ENCODE peak calls at places on chromosomes 6 and 20, in ten cellular contexts. Y is NCI-H2171 treated with DMSO at 0.1 percent for 48 hours; Z is MV-4-11; M is C1 segment of cervical spinal cord; P is NCI-H2081; C is fibroblast of mammary gland; K is OCI-M1; U is B cell; X is fibroblast of the aortic adventitia; R is naive thymus-derived CD4-positive, alpha-beta T cell. O is an unnamed sample.

GRCh38 chr20:16580127-16580526 is 6.9 kb upstream of the KIF16B start:
- DNase-seq in Y (peak), Z (peak), M (no peak), P (no peak), C (peak), K (no peak), U (no peak), X (peak), R (no peak), O (peak)

GRCh38 chr20:46558511-46558959 is 8.1 kb upstream of the OCSTAMP start:
- DNase-seq in Y (peak), Z (peak), M (no peak), P (no peak), C (peak), K (no peak), U (no peak), X (peak), R (no peak), O (no peak)

GRCh38 chr6:161543910-161544309 is 270.0 kb upstream of the AGPAT4 start:
- DNase-seq in Y (no peak), Z (no peak), M (no peak), P (no peak), C (no peak), K (no peak), U (no peak), X (no peak), R (no peak), O (no peak)

GRCh38 chr6:42088101-42088591 is 37.8 kb downstream of the TAF8 start:
- DNase-seq in Y (no peak), Z (no peak), M (no peak), P (no peak), C (peak), K (no peak), U (no peak), X (peak), R (no peak), O (no peak)

GRCh38 chr6:137134483-137134882 is 39.0 kb downstream of the IL22RA2 start:
- DNase-seq in Y (no peak), Z (no peak), M (no peak), P (no peak), C (no peak), K (no peak), U (no peak), X (no peak), R (no peak), O (no peak)

GRCh38 chr6:161128230-161128629 is 136.7 kb downstream of the MAP3K4 start:
- DNase-seq in Y (no peak), Z (no peak), M (no peak), P (no peak), C (no peak), K (no peak), U (no peak), X (no peak), R (no peak), O (no peak)

GRCh38 chr6:109397020-109397419 is 14.8 kb upstream of the CD164 start:
- DNase-seq in Y (no peak), Z (peak), M (no peak), P (no peak), C (peak), K (peak), U (no peak), X (peak), R (no peak), O (no peak)

GRCh38 chr6:87661016-87661415 is 41.0 kb downstream of the AKIRIN2 start:
- DNase-seq in Y (no peak), Z (peak), M (no peak), P (no peak), C (peak), K (no peak), U (no peak), X (peak), R (no peak), O (no peak)

GRCh38 chr6:140253096-140253495 is 878.6 kb upstream of the CITED2 start:
- DNase-seq in Y (no peak), Z (no peak), M (no peak), P (no peak), C (peak), K (no peak), U (no peak), X (peak), R (no peak), O (no peak)

GRCh38 chr20:62991196-62991807 is 15.5 kb downstream of the BHLHE23 start:
- DNase-seq in Y (no peak), Z (no peak), M (no peak), P (no peak), C (no peak), K (no peak), U (no peak), X (no peak), R (no peak), O (no peak)

GRCh38 chr6:159943101-159943632 is 25.7 kb upstream of the IGF2R start:
- DNase-seq in Y (no peak), Z (peak), M (no peak), P (no peak), C (peak), K (no peak), U (no peak), X (peak), R (no peak), O (no peak)

GRCh38 chr6:93369586-93370134 is 49.7 kb downstream of the EPHA7 start:
- DNase-seq in Y (no peak), Z (no peak), M (no peak), P (no peak), C (no peak), K (no peak), U (no peak), X (no peak), R (no peak), O (no peak)

GRCh38 chr6:1643830-1644445 is 34.2 kb downstream of the FOXC1 start:
- DNase-seq in Y (no peak), Z (no peak), M (no peak), P (no peak), C (no peak), K (no peak), U (no peak), X (no peak), R (no peak), O (no peak)

GRCh38 chr6:161829186-161829794 is 555.4 kb upstream of the AGPAT4 start:
- DNase-seq in Y (no peak), Z (no peak), M (no peak), P (no peak), C (no peak), K (no peak), U (no peak), X (no peak), R (no peak), O (no peak)

GRCh38 chr6:33717857-33718552 is 6.5 kb upstream of the UQCC2 start:
- DNase-seq in Y (no peak), Z (no peak), M (no peak), P (no peak), C (no peak), K (no peak), U (no peak), X (peak), R (no peak), O (no peak)

GRCh38 chr20:10521068-10521834 is 86.1 kb downstream of the SLX4IP start:
- DNase-seq in Y (peak), Z (peak), M (no peak), P (no peak), C (peak), K (no peak), U (no peak), X (peak), R (no peak), O (no peak)

GRCh38 chr20:19956976-19957375 is 60.2 kb upstream of the NAA20 start:
- DNase-seq in Y (no peak), Z (no peak), M (no peak), P (no peak), C (no peak), K (no peak), U (no peak), X (no peak), R (no peak), O (no peak)

GRCh38 chr20:51022803-51023616 is at the start of gene KCNG1:
- DNase-seq in Y (peak), Z (peak), M (no peak), P (peak), C (peak), K (no peak), U (peak), X (peak), R (no peak), O (peak)

GRCh38 chr6:165308926-165309731 is at the start of gene C6orf118:
- DNase-seq in Y (peak), Z (peak), M (no peak), P (peak), C (peak), K (no peak), U (no peak), X (peak), R (no peak), O (peak)

GRCh38 chr6:123994168-123994567 is 190.5 kb downstream of the NKAIN2 start:
- DNase-seq in Y (peak), Z (no peak), M (no peak), P (no peak), C (no peak), K (no peak), U (no peak), X (no peak), R (no peak), O (no peak)

GRCh38 chr6:38279423-38279822 is 360.3 kb downstream of the BTBD9 start:
- DNase-seq in Y (no peak), Z (no peak), M (no peak), P (no peak), C (no peak), K (no peak), U (no peak), X (no peak), R (no peak), O (no peak)

GRCh38 chr20:1388706-1389483 is 4.0 kb downstream of the FKBP1A start:
- DNase-seq in Y (peak), Z (peak), M (no peak), P (no peak), C (no peak), K (no peak), U (peak), X (no peak), R (peak), O (no peak)

GRCh38 chr20:19129976-19130612 is 82.3 kb upstream of the SLC24A3 start:
- DNase-seq in Y (peak), Z (no peak), M (no peak), P (no peak), C (no peak), K (no peak), U (no peak), X (no peak), R (no peak), O (no peak)

GRCh38 chr6:84137989-84138575 is 89.4 kb downstream of the CEP162 start:
- DNase-seq in Y (no peak), Z (no peak), M (no peak), P (no peak), C (no peak), K (peak), U (no peak), X (no peak), R (no peak), O (no peak)

GRCh38 chr6:53979468-53980067 is 131.7 kb upstream of the MLIP start:
- DNase-seq in Y (peak), Z (peak), M (no peak), P (peak), C (peak), K (peak), U (peak), X (peak), R (no peak), O (no peak)

GRCh38 chr20:56579261-56579660 is 46.2 kb downstream of the FAM209B start:
- DNase-seq in Y (no peak), Z (no peak), M (no peak), P (no peak), C (no peak), K (no peak), U (no peak), X (no peak), R (no peak), O (no peak)